ENCODE peak calls at places on chromosome X, in five cellular contexts. C is A673, T is tibial nerve, M is prostate gland, D is psoas muscle. J is an unnamed sample.

GRCh38 chrX:140057001-140057411 is 91.7 kb upstream of the CXorf66 start:
- DNase-seq in C (peak), T (peak), M (peak), D (peak), J (no peak)

GRCh38 chrX:17278961-17279360 is 96.0 kb upstream of the NHS start:
- DNase-seq in C (no peak), T (no peak), M (no peak), D (no peak), J (no peak)

GRCh38 chrX:10819973-10820372 is 199.6 kb upstream of the MID1 start:
- DNase-seq in C (no peak), T (no peak), M (no peak), D (no peak), J (no peak)

GRCh38 chrX:65985922-65986588 is 53.8 kb downstream of the VSIG4 start:
- DNase-seq in C (peak), T (peak), M (peak), D (no peak), J (no peak)

GRCh38 chrX:136055651-136056221 is 70.5 kb downstream of the SLC9A6 start:
- DNase-seq in C (peak), T (peak), M (no peak), D (peak), J (peak)

GRCh38 chrX:139298437-139298836 is 232.1 kb upstream of the F9 start:
- DNase-seq in C (peak), T (no peak), M (no peak), D (no peak), J (no peak)

GRCh38 chrX:148811236-148811635 is 310.8 kb downstream of the AFF2 start:
- DNase-seq in C (no peak), T (no peak), M (no peak), D (no peak), J (no peak)

GRCh38 chrX:136115124-136115908 is 32.0 kb upstream of the FHL1 start:
- DNase-seq in C (no peak), T (no peak), M (no peak), D (no peak), J (no peak)

GRCh38 chrX:11908371-11908770 is 150.3 kb downstream of the MSL3 start:
- DNase-seq in C (peak), T (no peak), M (no peak), D (no peak), J (no peak)

GRCh38 chrX:13102636-13103035 is 58.2 kb upstream of the FAM9C start:
- DNase-seq in C (no peak), T (no peak), M (no peak), D (no peak), J (no peak)

GRCh38 chrX:136586386-136586785 is 54.4 kb downstream of the VGLL1 start:
- DNase-seq in C (no peak), T (no peak), M (no peak), D (no peak), J (no peak)

GRCh38 chrX:23742174-23742692 is 843 bp downstream of the ACOT9 start:
- DNase-seq in C (peak), T (peak), M (peak), D (peak), J (no peak)

GRCh38 chrX:9465380-9466114 is 689 bp downstream of the TBL1X start:
- DNase-seq in C (peak), T (no peak), M (no peak), D (peak), J (no peak)

GRCh38 chrX:31969714-31970113 is 897.9 kb upstream of the FTHL17 start:
- DNase-seq in C (no peak), T (no peak), M (no peak), D (no peak), J (no peak)

DNA sequence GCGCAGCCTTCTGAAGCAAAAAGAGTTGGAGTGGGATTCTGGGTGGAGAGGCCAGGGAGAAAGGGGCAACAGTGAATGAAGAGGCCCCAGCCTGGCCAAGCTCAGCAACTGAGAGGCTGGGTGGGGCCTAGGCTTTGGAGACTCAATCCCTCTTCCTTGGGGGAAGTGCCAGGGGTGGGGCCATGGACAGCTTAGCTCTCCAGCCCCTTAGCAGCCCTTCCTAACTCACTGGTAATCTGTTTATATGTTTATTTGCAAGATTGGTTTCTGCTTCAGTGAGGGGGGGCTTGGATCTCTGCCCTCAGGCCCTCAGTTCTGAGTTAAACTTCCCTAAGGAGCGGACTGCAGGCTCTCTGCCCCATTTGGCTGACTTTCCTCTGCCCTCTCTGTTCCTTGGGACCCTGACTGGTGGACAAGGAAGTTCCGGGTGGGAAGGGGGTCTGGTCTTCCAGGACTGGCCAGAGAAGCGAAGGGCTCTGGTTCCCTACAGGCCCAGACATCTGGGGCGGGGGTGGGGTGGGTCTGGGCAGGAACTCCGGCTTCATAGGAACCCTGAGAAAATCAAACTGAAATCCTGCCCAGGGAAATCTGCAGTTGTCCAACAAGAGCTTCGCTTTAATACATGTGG is 51.4 kb downstream of the NALF2 start:
- DNase-seq in C (no peak), T (no peak), M (no peak), D (no peak), J (no peak)
- H3K27ac ChIP-seq in C (no peak), T (no peak), M (no peak), D (no peak), J (no peak)

DNA sequence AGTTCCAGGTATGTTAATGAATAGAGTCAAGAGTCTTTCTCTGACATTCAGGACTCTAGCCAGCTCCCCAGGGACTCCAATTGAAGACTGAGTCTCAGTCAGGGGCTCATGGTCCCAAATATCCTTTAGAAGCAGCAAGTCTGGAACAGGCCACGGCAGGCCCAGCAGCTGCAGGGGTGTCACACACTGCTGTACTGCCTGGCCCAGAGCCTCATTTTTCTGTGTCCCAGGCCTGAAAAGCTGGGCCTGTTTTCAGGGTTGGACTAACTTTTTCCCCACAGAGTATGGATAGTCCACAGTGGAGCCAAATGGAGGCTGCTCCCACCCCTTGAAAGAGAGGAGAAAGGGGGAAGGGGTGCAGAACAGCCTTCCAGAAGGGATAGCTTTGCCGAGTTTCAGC is 146.8 kb upstream of the NALF2 start:
- DNase-seq in C (no peak), T (no peak), M (peak), D (no peak), J (no peak)
- H3K4me3 ChIP-seq in C (no peak), T (no peak), M (no peak), D (no peak), J (no peak)

GRCh38 chrX:123172874-123173273 is 11.2 kb upstream of the GRIA3 start:
- DNase-seq in C (no peak), T (no peak), M (no peak), D (no peak), J (no peak)

GRCh38 chrX:123171781-123172180 is 12.3 kb upstream of the GRIA3 start:
- DNase-seq in C (peak), T (no peak), M (no peak), D (no peak), J (no peak)

GRCh38 chrX:123169247-123169901 is 14.7 kb upstream of the GRIA3 start:
- DNase-seq in C (no peak), T (no peak), M (no peak), D (no peak), J (no peak)

GRCh38 chrX:123175366-123176122 is 8.5 kb upstream of the GRIA3 start:
- DNase-seq in C (no peak), T (no peak), M (no peak), D (no peak), J (no peak)

GRCh38 chrX:123173833-123174232 is 10.2 kb upstream of the GRIA3 start:
- DNase-seq in C (peak), T (no peak), M (no peak), D (no peak), J (no peak)
- TF ChIP-seq CTCF in C (peak), T (no peak), M (no peak), D (no peak), J (no peak)

GRCh38 chrX:72367524-72367923 is 61.8 kb upstream of the CITED1 start:
- DNase-seq in C (no peak), T (no peak), M (no peak), D (no peak), J (no peak)

GRCh38 chrX:72368796-72369195 is 63.1 kb upstream of the CITED1 start:
- DNase-seq in C (no peak), T (no peak), M (no peak), D (no peak), J (no peak)

GRCh38 chrX:72372735-72373134 is 67.0 kb upstream of the CITED1 start:
- DNase-seq in C (no peak), T (no peak), M (no peak), D (no peak), J (no peak)

GRCh38 chrX:72373136-72373535 is 67.4 kb upstream of the CITED1 start:
- DNase-seq in C (no peak), T (no peak), M (no peak), D (no peak), J (no peak)

GRCh38 chrX:72371405-72371804 is 65.7 kb upstream of the CITED1 start:
- DNase-seq in C (no peak), T (no peak), M (no peak), D (no peak), J (no peak)
- H3K27ac ChIP-seq in C (no peak), T (no peak), M (no peak), D (no peak), J (no peak)

GRCh38 chrX:53279296-53280237 is 1.8 kb downstream of the IQSEC2 start:
- DNase-seq in C (peak), T (no peak), M (no peak), D (no peak), J (no peak)

GRCh38 chrX:53282313-53282712 is 929 bp upstream of the IQSEC2 start:
- DNase-seq in C (peak), T (no peak), M (no peak), D (no peak), J (no peak)

GRCh38 chrX:53281321-53281822 is at the start of gene IQSEC2:
- DNase-seq in C (peak), T (peak), M (peak), D (peak), J (peak)

GRCh38 chrX:53280703-53281320 is 572 bp downstream of the IQSEC2 start:
- DNase-seq in C (no peak), T (peak), M (no peak), D (peak), J (no peak)

DNA sequence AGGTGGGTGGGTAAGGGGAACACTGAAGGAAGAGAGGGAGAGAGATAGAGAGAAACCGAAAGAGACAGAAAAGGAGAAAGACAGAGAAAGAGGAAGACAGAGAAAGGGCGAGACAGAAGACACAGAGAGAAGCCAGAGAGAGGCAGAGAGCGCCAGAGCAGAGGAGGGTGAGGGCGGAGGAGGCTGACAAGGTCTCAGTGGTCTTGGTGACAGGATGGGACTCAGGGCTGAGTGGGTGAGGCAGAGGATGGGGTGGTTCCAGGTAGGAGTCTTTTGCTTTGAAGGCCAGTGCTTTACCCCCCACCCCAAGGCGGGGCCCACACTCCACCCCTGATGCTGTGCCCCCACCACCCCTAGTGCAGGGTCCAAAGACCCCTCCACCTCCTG is 1.1 kb downstream of the IQSEC2 start:
- DNase-seq in C (no peak), T (no peak), M (no peak), D (no peak), J (no peak)
- H3K4me3 ChIP-seq in C (peak), T (no peak), M (peak), D (peak), J (peak)

GRCh38 chrX:79235899-79236298 is 91.4 kb downstream of the GPR174 start:
- DNase-seq in C (no peak), T (no peak), M (no peak), D (no peak), J (no peak)

DNA sequence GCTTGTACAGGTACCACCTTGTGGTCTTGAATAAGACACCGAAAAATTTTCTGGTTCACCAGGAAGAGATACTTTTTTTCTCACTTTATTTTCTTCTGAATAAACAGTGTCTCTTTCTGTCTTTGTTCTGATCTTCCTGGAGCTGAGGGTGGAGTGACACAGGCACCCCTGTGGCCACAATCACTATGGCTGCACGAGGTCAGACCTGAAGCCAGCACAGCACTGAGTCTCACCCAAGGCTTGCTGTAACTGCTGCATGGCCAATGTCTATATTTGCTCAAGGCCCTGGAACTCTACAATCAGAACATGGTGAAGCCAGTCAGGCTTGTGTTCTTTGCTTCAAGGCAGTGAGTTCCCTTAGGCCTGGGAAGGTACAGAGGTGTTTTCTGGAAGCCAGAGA is 87.2 kb downstream of the GPR174 start:
- DNase-seq in C (no peak), T (no peak), M (no peak), D (no peak), J (no peak)
- TF ChIP-seq CTCF in C (no peak), T (no peak), M (no peak), D (no peak), J (no peak)

DNA sequence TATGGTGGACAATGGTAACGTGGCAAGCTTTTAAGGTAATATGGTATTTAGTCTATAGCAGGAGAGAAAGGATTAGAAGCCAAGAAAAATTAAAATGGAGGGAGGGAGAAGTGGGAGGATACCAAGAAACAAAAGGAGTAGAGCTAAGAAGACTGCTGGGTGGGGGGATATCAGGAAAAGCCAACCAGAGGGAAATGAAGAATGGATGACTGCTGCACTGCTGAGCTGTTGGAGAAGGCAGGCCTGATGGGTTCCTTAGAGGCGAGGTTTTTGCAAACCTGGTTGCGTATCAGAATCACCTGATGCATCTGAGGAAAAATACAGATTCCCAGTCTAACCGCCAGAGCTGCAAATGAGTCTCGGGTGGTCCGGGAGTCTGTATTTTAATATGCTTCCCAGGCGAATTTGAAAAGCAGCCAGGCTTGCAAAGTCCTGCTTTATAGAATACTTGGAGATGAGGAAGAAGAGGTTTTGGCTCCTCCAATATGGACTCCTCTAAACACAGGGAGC is 1.5 kb downstream of the PGRMC1 start:
- DNase-seq in C (no peak), T (no peak), M (no peak), D (no peak), J (no peak)
- H3K27ac ChIP-seq in C (peak), T (peak), M (no peak), D (no peak), J (peak)

J was measured in coronary artery.